ENCODE peak calls at places on chromosome 1, in nine cellular contexts. X is CD8-positive, alpha-beta T cell; I is midbrain; D is CD4-positive, alpha-beta memory T cell; R is iris pigment epithelial cell; E is HEK293T; S is lower lobe of right lung; Z is iPS-NIHi11; H is T follicular helper cell. A is an unnamed sample.

GRCh38 chr1:28518745-28519341 is 13.0 kb downstream of the RCC1 start:
- DNase-seq in R (no peak), I (no peak), H (no peak), E (no peak), D (no peak), Z (no peak), X (peak), S (no peak), A (no peak)

GRCh38 chr1:27992271-27992670 is 32.5 kb downstream of the XKR8 start:
- DNase-seq in I (no peak), Z (no peak), E (no peak), R (peak), D (peak), S (peak), H (peak), X (peak), A (no peak)

GRCh38 chr1:22250724-22251123 is 107.8 kb upstream of the WNT4 start:
- DNase-seq in D (no peak), H (no peak), Z (peak), R (no peak), X (no peak), S (no peak), I (no peak), E (no peak), A (no peak)

GRCh38 chr1:155978325-155978972 is at the start of gene ARHGEF2:
- DNase-seq in X (peak), Z (peak), R (peak), I (peak), S (peak), D (peak), E (peak), H (peak), A (peak)

GRCh38 chr1:186183970-186184628 is 191.0 kb downstream of the TPR start:
- DNase-seq in X (no peak), D (no peak), Z (no peak), R (peak), I (no peak), E (no peak), H (no peak), S (no peak), A (peak)

GRCh38 chr1:178739285-178740045 is 14.4 kb downstream of the RALGPS2 start:
- DNase-seq in Z (no peak), D (no peak), R (peak), E (no peak), I (no peak), H (no peak), S (no peak), X (no peak), A (peak)

GRCh38 chr1:175744833-175745232 is 1.4 kb upstream of the TNR start:
- DNase-seq in S (no peak), Z (no peak), H (no peak), D (no peak), X (no peak), R (no peak), I (no peak), E (no peak), A (no peak)

GRCh38 chr1:66443793-66444192 is 90.2 kb upstream of the SGIP1 start:
- DNase-seq in Z (no peak), X (no peak), I (no peak), S (no peak), E (no peak), H (no peak), D (no peak), R (no peak), A (no peak)

GRCh38 chr1:183411091-183411490 is 7.1 kb downstream of the NMNAT2 start:
- DNase-seq in I (no peak), S (no peak), X (no peak), D (no peak), Z (no peak), H (no peak), R (peak), E (no peak), A (no peak)

GRCh38 chr1:167288390-167289062 is 67.8 kb downstream of the POU2F1 start:
- DNase-seq in X (no peak), Z (no peak), D (no peak), R (no peak), E (no peak), S (no peak), H (no peak), I (no peak), A (no peak)

GRCh38 chr1:94055459-94056122 is 65.4 kb downstream of the ABCA4 start:
- DNase-seq in I (no peak), S (no peak), E (no peak), X (no peak), D (no peak), H (no peak), Z (no peak), R (no peak), A (no peak)

GRCh38 chr1:230863449-230863848 is 4.9 kb downstream of the C1orf198 start:
- DNase-seq in D (no peak), Z (peak), S (peak), I (no peak), E (no peak), R (no peak), X (no peak), H (no peak), A (no peak)

GRCh38 chr1:60169206-60169605 is 95.6 kb upstream of the C1orf87 start:
- DNase-seq in R (peak), H (no peak), D (no peak), I (no peak), Z (no peak), X (no peak), S (no peak), E (no peak), A (peak)

GRCh38 chr1:218424528-218424927 is 79.4 kb downstream of the TGFB2 start:
- DNase-seq in D (no peak), S (no peak), X (no peak), I (no peak), H (no peak), R (no peak), Z (no peak), E (no peak), A (no peak)

GRCh38 chr1:110657351-110657750 is 17.4 kb downstream of the KCNA3 start:
- DNase-seq in D (no peak), I (no peak), R (no peak), X (no peak), E (no peak), H (no peak), Z (no peak), S (no peak), A (no peak)

GRCh38 chr1:40622051-40622450 is 43.4 kb downstream of the RIMS3 start:
- DNase-seq in I (no peak), H (no peak), D (no peak), E (no peak), Z (no peak), S (no peak), X (no peak), R (no peak), A (no peak)

GRCh38 chr1:3817821-3818597 is 21.7 kb upstream of the LRRC47 start:
- DNase-seq in E (no peak), D (no peak), R (no peak), H (no peak), I (no peak), S (peak), X (no peak), Z (no peak), A (no peak)

GRCh38 chr1:54619749-54620148 is 3.6 kb downstream of the FAM151A start:
- DNase-seq in D (no peak), I (no peak), H (no peak), R (no peak), X (no peak), S (no peak), Z (no peak), E (no peak), A (no peak)

GRCh38 chr1:56404561-56405030 is 174.8 kb downstream of the PLPP3 start:
- DNase-seq in X (no peak), S (no peak), D (no peak), H (no peak), E (no peak), R (no peak), I (no peak), Z (no peak), A (no peak)

GRCh38 chr1:15538750-15539149 is 12.1 kb downstream of the DNAJC16 start:
- DNase-seq in H (no peak), D (no peak), Z (no peak), E (no peak), X (no peak), S (no peak), I (no peak), R (no peak), A (no peak)

GRCh38 chr1:24364975-24365678 is 46.0 kb downstream of the GRHL3 start:
- DNase-seq in H (no peak), D (no peak), I (no peak), E (no peak), Z (no peak), S (no peak), R (peak), X (no peak), A (peak)

GRCh38 chr1:204299828-204300365 is 59.8 kb downstream of the PLEKHA6 start:
- DNase-seq in I (no peak), E (no peak), H (no peak), R (no peak), Z (no peak), S (no peak), X (no peak), D (no peak), A (no peak)

GRCh38 chr1:247493106-247493505 is 35.2 kb upstream of the OR2B11 start:
- DNase-seq in S (no peak), R (no peak), E (no peak), I (no peak), Z (no peak), H (no peak), X (no peak), D (no peak), A (no peak)

GRCh38 chr1:46197551-46198025 is 646 bp downstream of the POMGNT1 start:
- DNase-seq in I (no peak), Z (peak), H (no peak), X (no peak), D (no peak), S (no peak), E (no peak), R (no peak), A (no peak)

GRCh38 chr1:216290074-216290473 is 133.2 kb downstream of the USH2A start:
- DNase-seq in Z (no peak), E (no peak), H (no peak), I (no peak), X (no peak), R (no peak), S (no peak), D (no peak), A (no peak)

GRCh38 chr1:64043976-64044375 is 159.4 kb upstream of the UBE2U start:
- DNase-seq in E (no peak), H (no peak), D (no peak), X (no peak), Z (no peak), I (no peak), R (peak), S (no peak), A (peak)

GRCh38 chr1:98428864-98429263 is 232.7 kb upstream of the SNX7 start:
- DNase-seq in E (no peak), R (no peak), Z (no peak), I (no peak), X (no peak), S (no peak), D (no peak), H (no peak), A (no peak)

GRCh38 chr1:44316231-44316759 is 38.8 kb downstream of the ERI3 start:
- DNase-seq in S (no peak), Z (no peak), I (no peak), D (no peak), R (peak), E (no peak), X (no peak), H (no peak), A (no peak)

GRCh38 chr1:43985984-43986595 is 5.3 kb upstream of the CCDC24 start:
- DNase-seq in R (no peak), S (no peak), I (no peak), D (no peak), H (no peak), Z (no peak), E (no peak), X (no peak), A (no peak)

GRCh38 chr1:213061263-213061662 is 10.2 kb downstream of the RPS6KC1 start:
- DNase-seq in X (no peak), S (no peak), E (no peak), I (no peak), D (no peak), H (no peak), Z (peak), R (no peak), A (no peak)

GRCh38 chr1:35619237-35620121 is 21.8 kb downstream of the PSMB2 start:
- DNase-seq in H (no peak), S (no peak), Z (no peak), D (no peak), X (no peak), R (no peak), I (no peak), E (no peak), A (no peak)

A was measured in fibroblast of villous mesenchyme.